ENCODE peak calls at places on chromosomes 7 and 10, in ten cellular contexts. One of them, this sample, is unnamed.

GRCh38 chr10:103042908-103043307 is 124.8 kb downstream of the CNNM2 start:
- DNase-seq in OCI-LY7: no peak
- DNase-seq in NCI-H2081: no peak
- DNase-seq in NCI-H69: no peak
- DNase-seq in brain microvascular endothelial cell: no peak
- DNase-seq in anterior cingulate cortex: no peak
- DNase-seq in neural crest cell: no peak
- DNase-seq in skeletal muscle cell: no peak
- DNase-seq in AG08395: no peak
- DNase-seq in Karpas-422: no peak
- DNase-seq in this sample: no peak

GRCh38 chr7:128427289-128427891 is 17.6 kb upstream of the IMPDH1 start:
- DNase-seq in OCI-LY7: peak
- DNase-seq in NCI-H2081: peak
- DNase-seq in NCI-H69: peak
- DNase-seq in brain microvascular endothelial cell: peak
- DNase-seq in anterior cingulate cortex: no peak
- DNase-seq in neural crest cell: peak
- DNase-seq in skeletal muscle cell: no peak
- DNase-seq in AG08395: peak
- DNase-seq in Karpas-422: peak
- DNase-seq in this sample: no peak

GRCh38 chr7:130965515-130965914 is 231.5 kb upstream of the KLF14 start:
- DNase-seq in OCI-LY7: no peak
- DNase-seq in NCI-H2081: no peak
- DNase-seq in NCI-H69: no peak
- DNase-seq in brain microvascular endothelial cell: no peak
- DNase-seq in anterior cingulate cortex: no peak
- DNase-seq in neural crest cell: no peak
- DNase-seq in skeletal muscle cell: no peak
- DNase-seq in AG08395: no peak
- DNase-seq in Karpas-422: no peak
- DNase-seq in this sample: no peak

GRCh38 chr10:14481014-14481413 is 150.3 kb upstream of the FRMD4A start:
- DNase-seq in OCI-LY7: no peak
- DNase-seq in NCI-H2081: no peak
- DNase-seq in NCI-H69: no peak
- DNase-seq in brain microvascular endothelial cell: no peak
- DNase-seq in anterior cingulate cortex: no peak
- DNase-seq in neural crest cell: no peak
- DNase-seq in skeletal muscle cell: no peak
- DNase-seq in AG08395: no peak
- DNase-seq in Karpas-422: no peak
- DNase-seq in this sample: no peak

GRCh38 chr7:1704326-1705241 is 34.5 kb downstream of the ELFN1 start:
- DNase-seq in OCI-LY7: no peak
- DNase-seq in NCI-H2081: no peak
- DNase-seq in NCI-H69: no peak
- DNase-seq in brain microvascular endothelial cell: no peak
- DNase-seq in anterior cingulate cortex: no peak
- DNase-seq in neural crest cell: no peak
- DNase-seq in skeletal muscle cell: no peak
- DNase-seq in AG08395: no peak
- DNase-seq in Karpas-422: no peak
- DNase-seq in this sample: no peak

GRCh38 chr7:71237945-71238344 is 106.0 kb downstream of the GALNT17 start:
- DNase-seq in OCI-LY7: no peak
- DNase-seq in NCI-H2081: no peak
- DNase-seq in NCI-H69: no peak
- DNase-seq in brain microvascular endothelial cell: no peak
- DNase-seq in anterior cingulate cortex: no peak
- DNase-seq in neural crest cell: no peak
- DNase-seq in skeletal muscle cell: no peak
- DNase-seq in AG08395: no peak
- DNase-seq in Karpas-422: no peak
- DNase-seq in this sample: no peak

GRCh38 chr7:24701232-24701898 is 55.9 kb downstream of the GSDME start:
- DNase-seq in OCI-LY7: no peak
- DNase-seq in NCI-H2081: no peak
- DNase-seq in NCI-H69: peak
- DNase-seq in brain microvascular endothelial cell: peak
- DNase-seq in anterior cingulate cortex: no peak
- DNase-seq in neural crest cell: no peak
- DNase-seq in skeletal muscle cell: peak
- DNase-seq in AG08395: peak
- DNase-seq in Karpas-422: no peak
- DNase-seq in this sample: peak

GRCh38 chr7:26443761-26444160 is 152.1 kb downstream of the SNX10 start:
- DNase-seq in OCI-LY7: no peak
- DNase-seq in NCI-H2081: peak
- DNase-seq in NCI-H69: peak
- DNase-seq in brain microvascular endothelial cell: no peak
- DNase-seq in anterior cingulate cortex: no peak
- DNase-seq in neural crest cell: no peak
- DNase-seq in skeletal muscle cell: no peak
- DNase-seq in AG08395: no peak
- DNase-seq in Karpas-422: no peak
- DNase-seq in this sample: no peak

GRCh38 chr7:99005776-99006175 is 127.4 kb downstream of the TRRAP start:
- DNase-seq in OCI-LY7: peak
- DNase-seq in NCI-H2081: no peak
- DNase-seq in NCI-H69: no peak
- DNase-seq in brain microvascular endothelial cell: no peak
- DNase-seq in anterior cingulate cortex: no peak
- DNase-seq in neural crest cell: no peak
- DNase-seq in skeletal muscle cell: no peak
- DNase-seq in AG08395: no peak
- DNase-seq in Karpas-422: peak
- DNase-seq in this sample: no peak

GRCh38 chr10:22365233-22365632 is 19.9 kb downstream of the SPAG6 start:
- DNase-seq in OCI-LY7: no peak
- DNase-seq in NCI-H2081: no peak
- DNase-seq in NCI-H69: no peak
- DNase-seq in brain microvascular endothelial cell: no peak
- DNase-seq in anterior cingulate cortex: no peak
- DNase-seq in neural crest cell: no peak
- DNase-seq in skeletal muscle cell: no peak
- DNase-seq in AG08395: no peak
- DNase-seq in Karpas-422: peak
- DNase-seq in this sample: no peak

GRCh38 chr10:102837230-102837721 is at the start of gene CYP17A1:
- DNase-seq in OCI-LY7: no peak
- DNase-seq in NCI-H2081: no peak
- DNase-seq in NCI-H69: no peak
- DNase-seq in brain microvascular endothelial cell: no peak
- DNase-seq in anterior cingulate cortex: no peak
- DNase-seq in neural crest cell: no peak
- DNase-seq in skeletal muscle cell: no peak
- DNase-seq in AG08395: no peak
- DNase-seq in Karpas-422: no peak
- DNase-seq in this sample: no peak

GRCh38 chr7:133699390-133699789 is 427.8 kb upstream of the LRGUK start:
- DNase-seq in OCI-LY7: no peak
- DNase-seq in NCI-H2081: no peak
- DNase-seq in NCI-H69: no peak
- DNase-seq in brain microvascular endothelial cell: no peak
- DNase-seq in anterior cingulate cortex: no peak
- DNase-seq in neural crest cell: no peak
- DNase-seq in skeletal muscle cell: no peak
- DNase-seq in AG08395: no peak
- DNase-seq in Karpas-422: no peak
- DNase-seq in this sample: no peak

GRCh38 chr10:22029450-22030236 is 26.1 kb upstream of the DNAJC1 start:
- DNase-seq in OCI-LY7: no peak
- DNase-seq in NCI-H2081: no peak
- DNase-seq in NCI-H69: no peak
- DNase-seq in brain microvascular endothelial cell: no peak
- DNase-seq in anterior cingulate cortex: no peak
- DNase-seq in neural crest cell: no peak
- DNase-seq in skeletal muscle cell: no peak
- DNase-seq in AG08395: no peak
- DNase-seq in Karpas-422: no peak
- DNase-seq in this sample: no peak

GRCh38 chr7:138701312-138701923 is at the start of gene SVOPL:
- DNase-seq in OCI-LY7: no peak
- DNase-seq in NCI-H2081: no peak
- DNase-seq in NCI-H69: no peak
- DNase-seq in brain microvascular endothelial cell: no peak
- DNase-seq in anterior cingulate cortex: no peak
- DNase-seq in neural crest cell: no peak
- DNase-seq in skeletal muscle cell: no peak
- DNase-seq in AG08395: no peak
- DNase-seq in Karpas-422: no peak
- DNase-seq in this sample: no peak

GRCh38 chr10:101286248-101287046 is 57.2 kb upstream of the LBX1 start:
- DNase-seq in OCI-LY7: no peak
- DNase-seq in NCI-H2081: no peak
- DNase-seq in NCI-H69: peak
- DNase-seq in brain microvascular endothelial cell: no peak
- DNase-seq in anterior cingulate cortex: no peak
- DNase-seq in neural crest cell: no peak
- DNase-seq in skeletal muscle cell: no peak
- DNase-seq in AG08395: no peak
- DNase-seq in Karpas-422: no peak
- DNase-seq in this sample: no peak

GRCh38 chr10:88108115-88108610 is 244.7 kb downstream of the PTEN start:
- DNase-seq in OCI-LY7: peak
- DNase-seq in NCI-H2081: no peak
- DNase-seq in NCI-H69: peak
- DNase-seq in brain microvascular endothelial cell: no peak
- DNase-seq in anterior cingulate cortex: no peak
- DNase-seq in neural crest cell: no peak
- DNase-seq in skeletal muscle cell: no peak
- DNase-seq in AG08395: no peak
- DNase-seq in Karpas-422: peak
- DNase-seq in this sample: no peak

GRCh38 chr10:12135631-12136030 is 6.2 kb downstream of the SEC61A2 start:
- DNase-seq in OCI-LY7: no peak
- DNase-seq in NCI-H2081: no peak
- DNase-seq in NCI-H69: no peak
- DNase-seq in brain microvascular endothelial cell: no peak
- DNase-seq in anterior cingulate cortex: no peak
- DNase-seq in neural crest cell: no peak
- DNase-seq in skeletal muscle cell: no peak
- DNase-seq in AG08395: no peak
- DNase-seq in Karpas-422: no peak
- DNase-seq in this sample: no peak

GRCh38 chr7:151745090-151745638 is 131.8 kb downstream of the PRKAG2 start:
- DNase-seq in OCI-LY7: no peak
- DNase-seq in NCI-H2081: no peak
- DNase-seq in NCI-H69: no peak
- DNase-seq in brain microvascular endothelial cell: peak
- DNase-seq in anterior cingulate cortex: no peak
- DNase-seq in neural crest cell: no peak
- DNase-seq in skeletal muscle cell: peak
- DNase-seq in AG08395: peak
- DNase-seq in Karpas-422: peak
- DNase-seq in this sample: no peak